ENCODE peak calls at places on chromosomes 2 and 18, in eight cellular contexts. One of them, this sample, is unnamed.

GRCh38 chr2:128277961-128278681 is 40.5 kb downstream of the HS6ST1 start:
- DNase-seq in A549: no peak
- DNase-seq in IMR-90: no peak
- DNase-seq in HCT116: no peak
- DNase-seq in GM12878: no peak
- DNase-seq in K562: no peak
- DNase-seq in SK-N-SH: no peak
- DNase-seq in H1: no peak
- DNase-seq in this sample: no peak

GRCh38 chr2:239302808-239303557 is 97.8 kb downstream of the HDAC4 start:
- DNase-seq in A549: no peak
- DNase-seq in IMR-90: no peak
- DNase-seq in HCT116: no peak
- DNase-seq in GM12878: no peak
- DNase-seq in K562: no peak
- DNase-seq in SK-N-SH: no peak
- DNase-seq in H1: no peak
- DNase-seq in this sample: no peak

GRCh38 chr2:216777637-216778273 is 82.1 kb downstream of the TNP1 start:
- DNase-seq in A549: peak; percentile 80
- DNase-seq in IMR-90: peak; percentile 49
- DNase-seq in HCT116: peak; percentile 84
- DNase-seq in GM12878: peak; percentile 27
- DNase-seq in K562: peak; percentile 74
- DNase-seq in SK-N-SH: peak; percentile 52
- DNase-seq in H1: peak; percentile 58
- DNase-seq in this sample: peak; percentile 89

GRCh38 chr2:119659601-119660342 is 19.2 kb upstream of the TMEM177 start:
- DNase-seq in A549: no peak
- DNase-seq in IMR-90: peak; percentile 32
- DNase-seq in HCT116: peak; percentile 22
- DNase-seq in GM12878: no peak
- DNase-seq in K562: peak; percentile 59
- DNase-seq in SK-N-SH: peak; percentile 51
- DNase-seq in H1: no peak
- DNase-seq in this sample: peak; percentile 49

GRCh38 chr2:182920631-182921056 is 54.2 kb upstream of the FRZB start:
- DNase-seq in A549: no peak
- DNase-seq in IMR-90: no peak
- DNase-seq in HCT116: no peak
- DNase-seq in GM12878: no peak
- DNase-seq in K562: no peak
- DNase-seq in SK-N-SH: no peak
- DNase-seq in H1: no peak
- DNase-seq in this sample: no peak

GRCh38 chr2:239778861-239779591 is 246.1 kb downstream of the NDUFA10 start:
- DNase-seq in A549: no peak
- DNase-seq in IMR-90: no peak
- DNase-seq in HCT116: no peak
- DNase-seq in GM12878: no peak
- DNase-seq in K562: no peak
- DNase-seq in SK-N-SH: no peak
- DNase-seq in H1: no peak
- DNase-seq in this sample: no peak

GRCh38 chr2:98463988-98464771 is 19.5 kb downstream of the INPP4A start:
- DNase-seq in A549: no peak
- DNase-seq in IMR-90: no peak
- DNase-seq in HCT116: no peak
- DNase-seq in GM12878: no peak
- DNase-seq in K562: no peak
- DNase-seq in SK-N-SH: no peak
- DNase-seq in H1: no peak
- DNase-seq in this sample: no peak

GRCh38 chr2:201223089-201224073 is 37.0 kb upstream of the CASP8 start:
- DNase-seq in A549: no peak
- DNase-seq in IMR-90: no peak
- DNase-seq in HCT116: no peak
- DNase-seq in GM12878: no peak
- DNase-seq in K562: no peak
- DNase-seq in SK-N-SH: no peak
- DNase-seq in H1: no peak
- DNase-seq in this sample: no peak

GRCh38 chr2:37397166-37397565 is 52.7 kb downstream of the QPCT start:
- DNase-seq in A549: no peak
- DNase-seq in IMR-90: no peak
- DNase-seq in HCT116: no peak
- DNase-seq in GM12878: no peak
- DNase-seq in K562: no peak
- DNase-seq in SK-N-SH: no peak
- DNase-seq in H1: no peak
- DNase-seq in this sample: no peak

GRCh38 chr2:143399679-143400078 is 270.5 kb downstream of the ARHGAP15 start:
- DNase-seq in A549: no peak
- DNase-seq in IMR-90: peak; percentile 20
- DNase-seq in HCT116: no peak
- DNase-seq in GM12878: no peak
- DNase-seq in K562: no peak
- DNase-seq in SK-N-SH: no peak
- DNase-seq in H1: no peak
- DNase-seq in this sample: no peak

GRCh38 chr2:19846567-19846966 is 55.2 kb downstream of the TTC32 start:
- DNase-seq in A549: no peak
- DNase-seq in IMR-90: no peak
- DNase-seq in HCT116: no peak
- DNase-seq in GM12878: no peak
- DNase-seq in K562: no peak
- DNase-seq in SK-N-SH: no peak
- DNase-seq in H1: no peak
- DNase-seq in this sample: no peak

GRCh38 chr2:230054079-230054478 is 14.6 kb downstream of the SLC16A14 start:
- DNase-seq in A549: no peak
- DNase-seq in IMR-90: peak; percentile 63
- DNase-seq in HCT116: no peak
- DNase-seq in GM12878: no peak
- DNase-seq in K562: no peak
- DNase-seq in SK-N-SH: no peak
- DNase-seq in H1: no peak
- DNase-seq in this sample: no peak

GRCh38 chr2:230267556-230267955 is 42.0 kb downstream of the SP140 start:
- DNase-seq in A549: no peak
- DNase-seq in IMR-90: no peak
- DNase-seq in HCT116: no peak
- DNase-seq in GM12878: peak; percentile 77
- DNase-seq in K562: no peak
- DNase-seq in SK-N-SH: no peak
- DNase-seq in H1: no peak
- DNase-seq in this sample: no peak

GRCh38 chr2:120564213-120565094 is 171.2 kb upstream of the GLI2 start:
- DNase-seq in A549: no peak
- DNase-seq in IMR-90: no peak
- DNase-seq in HCT116: no peak
- DNase-seq in GM12878: no peak
- DNase-seq in K562: peak; percentile 24
- DNase-seq in SK-N-SH: peak; percentile 39
- DNase-seq in H1: no peak
- DNase-seq in this sample: peak; percentile 92

GRCh38 chr2:15494877-15495276 is 66.3 kb downstream of the NBAS start:
- DNase-seq in A549: no peak
- DNase-seq in IMR-90: no peak
- DNase-seq in HCT116: no peak
- DNase-seq in GM12878: no peak
- DNase-seq in K562: no peak
- DNase-seq in SK-N-SH: no peak
- DNase-seq in H1: no peak
- DNase-seq in this sample: no peak

GRCh38 chr2:39942970-39943369 is 163.9 kb upstream of the THUMPD2 start:
- DNase-seq in A549: no peak
- DNase-seq in IMR-90: peak; percentile 33
- DNase-seq in HCT116: no peak
- DNase-seq in GM12878: no peak
- DNase-seq in K562: no peak
- DNase-seq in SK-N-SH: no peak
- DNase-seq in H1: no peak
- DNase-seq in this sample: no peak

GRCh38 chr2:127270663-127271062 is 23.3 kb downstream of the ERCC3 start:
- DNase-seq in A549: no peak
- DNase-seq in IMR-90: no peak
- DNase-seq in HCT116: no peak
- DNase-seq in GM12878: no peak
- DNase-seq in K562: no peak
- DNase-seq in SK-N-SH: no peak
- DNase-seq in H1: no peak
- DNase-seq in this sample: no peak

GRCh38 chr18:75322206-75322605 is 105.3 kb downstream of the SMIM21 start:
- DNase-seq in A549: no peak
- DNase-seq in IMR-90: no peak
- DNase-seq in HCT116: no peak
- DNase-seq in GM12878: no peak
- DNase-seq in K562: no peak
- DNase-seq in SK-N-SH: no peak
- DNase-seq in H1: no peak
- DNase-seq in this sample: no peak

GRCh38 chr2:237053066-237053465 is 32.6 kb upstream of the COPS8 start:
- DNase-seq in A549: no peak
- DNase-seq in IMR-90: no peak
- DNase-seq in HCT116: no peak
- DNase-seq in GM12878: no peak
- DNase-seq in K562: no peak
- DNase-seq in SK-N-SH: no peak
- DNase-seq in H1: no peak
- DNase-seq in this sample: no peak

GRCh38 chr18:11937874-11938478 is 29.9 kb upstream of the MPPE1 start:
- DNase-seq in A549: peak; percentile 58
- DNase-seq in IMR-90: peak; percentile 61
- DNase-seq in HCT116: peak; percentile 54
- DNase-seq in GM12878: peak; percentile 23
- DNase-seq in K562: peak; percentile 61
- DNase-seq in SK-N-SH: peak; percentile 72
- DNase-seq in H1: no peak
- DNase-seq in this sample: peak; percentile 48

GRCh38 chr18:72762505-72763122 is 105.2 kb downstream of the NETO1 start:
- DNase-seq in A549: peak; percentile 6
- DNase-seq in IMR-90: peak; percentile 69
- DNase-seq in HCT116: peak; percentile 6
- DNase-seq in GM12878: peak; percentile 12
- DNase-seq in K562: peak; percentile 23
- DNase-seq in SK-N-SH: peak; percentile 30
- DNase-seq in H1: no peak
- DNase-seq in this sample: peak; percentile 62
- TF ChIP-seq RAD21 in A549: peak; percentile 75
- TF ChIP-seq RAD21 in IMR-90: peak; percentile 90
- TF ChIP-seq RAD21 in HCT116: peak; percentile 50
- TF ChIP-seq RAD21 in GM12878: peak; percentile 88
- TF ChIP-seq RAD21 in K562: peak; percentile 67
- TF ChIP-seq RAD21 in SK-N-SH: peak; percentile 83
- TF ChIP-seq RAD21 in H1: peak; percentile 88
- TF ChIP-seq RAD21 in this sample: no peak

GRCh38 chr18:61666876-61667590 is 225.8 kb downstream of the RNF152 start:
- DNase-seq in A549: no peak
- DNase-seq in IMR-90: no peak
- DNase-seq in HCT116: no peak
- DNase-seq in GM12878: no peak
- DNase-seq in K562: no peak
- DNase-seq in SK-N-SH: no peak
- DNase-seq in H1: no peak
- DNase-seq in this sample: no peak

GRCh38 chr18:61664413-61665084 is 228.3 kb downstream of the RNF152 start:
- DNase-seq in A549: no peak
- DNase-seq in IMR-90: peak; percentile 18
- DNase-seq in HCT116: no peak
- DNase-seq in GM12878: no peak
- DNase-seq in K562: no peak
- DNase-seq in SK-N-SH: no peak
- DNase-seq in H1: no peak
- DNase-seq in this sample: no peak

GRCh38 chr18:61669320-61669719 is 223.5 kb downstream of the RNF152 start:
- DNase-seq in A549: no peak
- DNase-seq in IMR-90: peak; percentile 89
- DNase-seq in HCT116: no peak
- DNase-seq in GM12878: no peak
- DNase-seq in K562: no peak
- DNase-seq in SK-N-SH: no peak
- DNase-seq in H1: no peak
- DNase-seq in this sample: no peak
- TF ChIP-seq RAD21 in A549: no peak
- TF ChIP-seq RAD21 in IMR-90: no peak
- TF ChIP-seq RAD21 in HCT116: no peak
- TF ChIP-seq RAD21 in GM12878: no peak
- TF ChIP-seq RAD21 in K562: no peak
- TF ChIP-seq RAD21 in SK-N-SH: no peak
- TF ChIP-seq RAD21 in H1: no peak
- TF ChIP-seq RAD21 in this sample: no peak

DNA sequence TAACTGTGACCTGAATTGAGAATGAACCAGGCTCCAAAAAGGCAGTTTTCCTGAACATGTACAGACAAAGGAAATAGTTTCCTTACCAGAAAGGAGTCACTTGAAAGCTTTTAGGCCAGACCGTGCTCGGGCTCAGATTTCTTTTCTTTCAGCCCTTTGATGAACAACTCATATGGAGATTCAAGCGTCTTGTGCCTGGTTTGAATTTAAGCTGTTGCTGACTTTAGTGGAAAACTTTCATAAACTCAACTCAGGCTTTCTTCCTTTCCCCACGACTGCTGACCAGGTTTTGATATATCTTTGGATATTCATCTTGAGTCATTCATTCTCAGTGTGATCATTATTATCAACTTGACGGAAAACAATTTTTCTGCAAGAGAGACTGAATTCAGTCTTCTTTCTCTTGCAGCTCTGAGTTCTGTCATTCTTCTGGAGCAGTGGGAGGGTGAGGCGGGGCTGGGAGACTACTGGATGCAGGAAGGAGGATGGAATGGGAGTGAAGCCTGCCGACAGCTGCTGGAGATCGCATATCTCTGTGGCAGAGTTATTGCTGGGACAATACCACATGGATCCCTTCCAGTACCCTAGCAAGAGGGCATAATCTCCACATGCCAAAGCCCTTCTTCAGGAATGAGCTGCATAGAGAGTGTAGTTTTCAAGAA is 364.6 kb downstream of the ZNF521 start:
- DNase-seq in A549: no peak
- DNase-seq in IMR-90: peak; percentile 35
- DNase-seq in HCT116: no peak
- DNase-seq in GM12878: no peak
- DNase-seq in K562: no peak
- DNase-seq in SK-N-SH: peak; percentile 6
- DNase-seq in H1: no peak
- DNase-seq in this sample: no peak
- TF ChIP-seq RAD21 in A549: no peak
- TF ChIP-seq RAD21 in IMR-90: no peak
- TF ChIP-seq RAD21 in HCT116: no peak
- TF ChIP-seq RAD21 in GM12878: no peak
- TF ChIP-seq RAD21 in K562: no peak
- TF ChIP-seq RAD21 in SK-N-SH: no peak
- TF ChIP-seq RAD21 in H1: no peak
- TF ChIP-seq RAD21 in this sample: no peak

DNA sequence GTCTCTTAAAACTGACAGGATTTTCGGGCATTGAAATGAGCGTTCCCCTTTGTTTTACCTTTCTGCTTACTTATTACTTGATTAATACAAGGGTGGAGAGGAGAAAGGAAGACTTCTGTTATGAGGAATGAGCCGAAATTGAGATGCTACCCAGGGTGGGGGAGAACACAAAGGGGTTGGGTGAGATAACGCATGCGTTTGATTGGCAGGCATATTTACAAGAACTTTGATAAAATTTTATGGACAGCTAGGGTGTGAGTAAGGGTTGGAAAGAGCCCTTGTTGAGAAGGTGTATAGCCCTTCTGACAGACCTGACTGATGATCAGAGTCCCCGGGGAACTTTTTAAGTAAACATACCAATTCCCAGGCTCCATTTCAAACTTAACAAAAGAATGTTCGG is 1.8 kb downstream of the RNF138 start:
- DNase-seq in A549: peak; percentile 11
- DNase-seq in IMR-90: peak; percentile 4
- DNase-seq in HCT116: no peak
- DNase-seq in GM12878: no peak
- DNase-seq in K562: peak; percentile 31
- DNase-seq in SK-N-SH: peak; percentile 24
- DNase-seq in H1: no peak
- DNase-seq in this sample: peak; percentile 29
- TF ChIP-seq RAD21 in A549: no peak
- TF ChIP-seq RAD21 in IMR-90: no peak
- TF ChIP-seq RAD21 in HCT116: no peak
- TF ChIP-seq RAD21 in GM12878: no peak
- TF ChIP-seq RAD21 in K562: no peak
- TF ChIP-seq RAD21 in SK-N-SH: no peak
- TF ChIP-seq RAD21 in H1: no peak
- TF ChIP-seq RAD21 in this sample: no peak

This sample was measured in HepG2.